ENCODE peak calls at places on chromosome 7, in four cellular contexts. X is suprapubic skin, O is fibroblast of the conjunctiva, D is hippocampal formation. P is an unnamed sample.

GRCh38 chr7:115087437-115087836 is 165.5 kb downstream of the MDFIC start:
- DNase-seq in O (peak), X (no peak), D (no peak), P (no peak)

GRCh38 chr7:143360788-143361551 is 1.5 kb downstream of the FAM131B start:
- DNase-seq in D (no peak), O (no peak), X (no peak), P (no peak)

GRCh38 chr7:99562832-99563231 is 4.4 kb downstream of the ZNF655 start:
- DNase-seq in X (no peak), O (peak), D (no peak), P (peak)

GRCh38 chr7:94529516-94529915 is 19.9 kb downstream of the CASD1 start:
- DNase-seq in O (no peak), X (no peak), D (no peak), P (no peak)

GRCh38 chr7:145732521-145732920 is 384.1 kb upstream of the CNTNAP2 start:
- DNase-seq in X (no peak), D (no peak), O (no peak), P (no peak)

GRCh38 chr7:131835141-131835540 is 278.7 kb upstream of the PODXL start:
- DNase-seq in D (no peak), X (no peak), O (no peak), P (no peak)

GRCh38 chr7:34523233-34523918 is 134.6 kb upstream of the NPSR1 start:
- DNase-seq in D (no peak), O (no peak), X (no peak), P (no peak)

GRCh38 chr7:131002600-131002999 is 268.6 kb upstream of the KLF14 start:
- DNase-seq in O (no peak), D (no peak), X (no peak), P (no peak)

GRCh38 chr7:4249241-4249640 is 432.9 kb upstream of the FOXK1 start:
- DNase-seq in D (no peak), O (no peak), X (no peak), P (no peak)

GRCh38 chr7:16098058-16098457 is 323.3 kb downstream of the CRPPA start:
- DNase-seq in D (no peak), O (no peak), X (no peak), P (no peak)

GRCh38 chr7:27901028-27901760 is 161.2 kb downstream of the TAX1BP1 start:
- DNase-seq in O (peak), X (no peak), D (no peak), P (no peak)

GRCh38 chr7:82234457-82235049 is 209.0 kb downstream of the CACNA2D1 start:
- DNase-seq in X (no peak), D (no peak), O (peak), P (no peak)

GRCh38 chr7:118974836-118975235 is 750.3 kb downstream of the ANKRD7 start:
- DNase-seq in O (no peak), X (no peak), D (no peak), P (no peak)

GRCh38 chr7:149023662-149024061 is 4.6 kb downstream of the PDIA4 start:
- DNase-seq in X (no peak), O (no peak), D (no peak), P (no peak)

GRCh38 chr7:25849361-25850184 is 302.4 kb upstream of the NFE2L3 start:
- DNase-seq in O (peak), D (no peak), X (no peak), P (no peak)

GRCh38 chr7:2512179-2512644 is 7.4 kb upstream of the LFNG start:
- DNase-seq in D (no peak), O (no peak), X (no peak), P (no peak)

GRCh38 chr7:16702433-16702832 is 51.1 kb upstream of the TSPAN13 start:
- DNase-seq in D (no peak), X (no peak), O (no peak), P (no peak)

GRCh38 chr7:75888464-75889222 is 9.8 kb downstream of the RHBDD2 start:
- DNase-seq in X (no peak), D (peak), O (no peak), P (no peak)

P was measured in RWPE2.